ENCODE peak calls at places on chromosomes 2 and 18, in seven cellular contexts. One of them, this sample, is unnamed.

GRCh38 chr2:142180820-142181533 is 50.2 kb upstream of the LRP1B start:
- DNase-seq in iPS-NIHi11: peak
- DNase-seq in NCI-H774: no peak
- DNase-seq in GF-D8: no peak
- DNase-seq in nephron progenitor cell: peak
- DNase-seq in RWPE2: no peak
- DNase-seq in activated T-cell treated with anti-CD3 and anti-CD28 coated beads for 1 hour: no peak
- DNase-seq in this sample: peak

GRCh38 chr2:69082430-69082997 is 69.5 kb downstream of the ANTXR1 start:
- DNase-seq in RWPE2: peak
- DNase-seq in activated T-cell treated with anti-CD3 and anti-CD28 coated beads for 1 hour: no peak
- DNase-seq in NCI-H774: peak
- DNase-seq in GF-D8: no peak
- DNase-seq in iPS-NIHi11: no peak
- DNase-seq in nephron progenitor cell: no peak
- DNase-seq in this sample: no peak

GRCh38 chr2:118970396-118971135 is 28.6 kb downstream of the MARCO start:
- DNase-seq in nephron progenitor cell: no peak
- DNase-seq in activated T-cell treated with anti-CD3 and anti-CD28 coated beads for 1 hour: no peak
- DNase-seq in NCI-H774: no peak
- DNase-seq in RWPE2: no peak
- DNase-seq in iPS-NIHi11: no peak
- DNase-seq in GF-D8: no peak
- DNase-seq in this sample: no peak

GRCh38 chr2:73020657-73021370 is 50.7 kb downstream of the SFXN5 start:
- DNase-seq in GF-D8: no peak
- DNase-seq in NCI-H774: no peak
- DNase-seq in RWPE2: no peak
- DNase-seq in activated T-cell treated with anti-CD3 and anti-CD28 coated beads for 1 hour: no peak
- DNase-seq in nephron progenitor cell: no peak
- DNase-seq in iPS-NIHi11: no peak
- DNase-seq in this sample: no peak

GRCh38 chr2:160752475-160753330 is 259.1 kb upstream of the RBMS1 start:
- DNase-seq in GF-D8: no peak
- DNase-seq in nephron progenitor cell: no peak
- DNase-seq in RWPE2: peak
- DNase-seq in activated T-cell treated with anti-CD3 and anti-CD28 coated beads for 1 hour: no peak
- DNase-seq in NCI-H774: no peak
- DNase-seq in iPS-NIHi11: peak
- DNase-seq in this sample: no peak

GRCh38 chr2:164840930-164841718 is 499 bp downstream of the COBLL1 start:
- DNase-seq in NCI-H774: no peak
- DNase-seq in iPS-NIHi11: peak
- DNase-seq in nephron progenitor cell: peak
- DNase-seq in RWPE2: peak
- DNase-seq in activated T-cell treated with anti-CD3 and anti-CD28 coated beads for 1 hour: no peak
- DNase-seq in GF-D8: no peak
- DNase-seq in this sample: peak

GRCh38 chr2:97774425-97774824 is 61.0 kb downstream of the ZAP70 start:
- DNase-seq in nephron progenitor cell: peak
- DNase-seq in RWPE2: peak
- DNase-seq in GF-D8: no peak
- DNase-seq in iPS-NIHi11: peak
- DNase-seq in activated T-cell treated with anti-CD3 and anti-CD28 coated beads for 1 hour: no peak
- DNase-seq in NCI-H774: no peak
- DNase-seq in this sample: peak

GRCh38 chr2:176084629-176085119 is 912 bp upstream of the EVX2 start:
- DNase-seq in RWPE2: no peak
- DNase-seq in NCI-H774: no peak
- DNase-seq in nephron progenitor cell: no peak
- DNase-seq in activated T-cell treated with anti-CD3 and anti-CD28 coated beads for 1 hour: no peak
- DNase-seq in iPS-NIHi11: no peak
- DNase-seq in GF-D8: no peak
- DNase-seq in this sample: no peak

GRCh38 chr2:160507046-160507407 is 13.4 kb upstream of the RBMS1 start:
- DNase-seq in NCI-H774: no peak
- DNase-seq in RWPE2: no peak
- DNase-seq in nephron progenitor cell: no peak
- DNase-seq in GF-D8: no peak
- DNase-seq in iPS-NIHi11: no peak
- DNase-seq in activated T-cell treated with anti-CD3 and anti-CD28 coated beads for 1 hour: no peak
- DNase-seq in this sample: no peak

GRCh38 chr2:235618039-235618438 is 124.2 kb downstream of the AGAP1 start:
- DNase-seq in activated T-cell treated with anti-CD3 and anti-CD28 coated beads for 1 hour: no peak
- DNase-seq in iPS-NIHi11: no peak
- DNase-seq in GF-D8: no peak
- DNase-seq in RWPE2: no peak
- DNase-seq in NCI-H774: no peak
- DNase-seq in nephron progenitor cell: no peak
- DNase-seq in this sample: no peak

GRCh38 chr18:9697121-9697520 is 11.0 kb upstream of the RAB31 start:
- DNase-seq in GF-D8: no peak
- DNase-seq in nephron progenitor cell: no peak
- DNase-seq in iPS-NIHi11: no peak
- DNase-seq in activated T-cell treated with anti-CD3 and anti-CD28 coated beads for 1 hour: no peak
- DNase-seq in NCI-H774: no peak
- DNase-seq in RWPE2: no peak
- DNase-seq in this sample: no peak

GRCh38 chr2:147551331-147551730 is 293.5 kb upstream of the ACVR2A start:
- DNase-seq in nephron progenitor cell: no peak
- DNase-seq in RWPE2: no peak
- DNase-seq in activated T-cell treated with anti-CD3 and anti-CD28 coated beads for 1 hour: no peak
- DNase-seq in NCI-H774: no peak
- DNase-seq in GF-D8: no peak
- DNase-seq in iPS-NIHi11: no peak
- DNase-seq in this sample: no peak

GRCh38 chr2:224565452-224566035 is 19.6 kb downstream of the CUL3 start:
- DNase-seq in activated T-cell treated with anti-CD3 and anti-CD28 coated beads for 1 hour: no peak
- DNase-seq in GF-D8: no peak
- DNase-seq in NCI-H774: no peak
- DNase-seq in iPS-NIHi11: no peak
- DNase-seq in RWPE2: no peak
- DNase-seq in nephron progenitor cell: no peak
- DNase-seq in this sample: no peak